ENCODE peak calls at places on chromosomes 13 and 19, in four cellular contexts. K is upper lobe of right lung, Q is ovary, H is endodermal cell. F is an unnamed sample.

GRCh38 chr19:50921391-50922315 is 10.5 kb upstream of the KLK4 start:
- DNase-seq in K (no peak), Q (no peak), H (peak; percentile 80), F (no peak)

GRCh38 chr13:43373400-43373799 is 350.0 kb downstream of the DNAJC15 start:
- DNase-seq in K (no peak), H (no peak), Q (no peak), F (no peak)

GRCh38 chr19:49282184-49282583 is 42.8 kb downstream of the SLC6A16 start:
- DNase-seq in Q (no peak), H (no peak), K (no peak), F (no peak)

GRCh38 chr13:72121466-72121865 is 254.5 kb upstream of the DACH1 start:
- DNase-seq in H (no peak), K (no peak), Q (no peak), F (no peak)

GRCh38 chr13:114004416-114005205 is 30.7 kb upstream of the C13orf46 start:
- DNase-seq in K (no peak), H (no peak), Q (no peak), F (peak; percentile 12)

GRCh38 chr19:7605490-7606222 is 10.0 kb downstream of the CAMSAP3 start:
- DNase-seq in H (peak; percentile 88), Q (no peak), K (no peak), F (no peak)

GRCh38 chr13:79405501-79405830 is 589 bp downstream of the RBM26 start:
- DNase-seq in Q (no peak), H (no peak), K (no peak), F (no peak)

GRCh38 chr19:27909185-27909840 is 1303.6 kb downstream of the UQCRFS1 start:
- DNase-seq in K (no peak), H (peak; percentile 44), Q (no peak), F (no peak)

GRCh38 chr13:91356919-91357612 is 9.6 kb downstream of the MIR17HG start:
- DNase-seq in Q (no peak), K (no peak), H (no peak), F (no peak)

GRCh38 chr13:111284579-111284978 is 35.9 kb upstream of the TEX29 start:
- DNase-seq in K (no peak), H (no peak), Q (no peak), F (no peak)

GRCh38 chr19:6528544-6529121 is 2.2 kb upstream of the TNFSF9 start:
- DNase-seq in H (peak; percentile 71), Q (no peak), K (no peak), F (peak; percentile 48)

GRCh38 chr19:42544146-42544545 is 15.9 kb upstream of the CEACAM1 start:
- DNase-seq in K (no peak), Q (no peak), H (no peak), F (peak; percentile 17)

GRCh38 chr19:17860331-17860992 is 752 bp downstream of the RPL18A start:
- DNase-seq in Q (peak; percentile 36), K (no peak), H (no peak), F (peak; percentile 36)

GRCh38 chr19:16040642-16041041 is 35.7 kb upstream of the TPM4 start:
- DNase-seq in Q (no peak), K (no peak), H (no peak), F (no peak)

GRCh38 chr13:112001571-112001970 is 65.4 kb upstream of the SOX1 start:
- DNase-seq in H (no peak), Q (no peak), K (no peak), F (no peak)

GRCh38 chr19:52336976-52337375 is 933 bp downstream of the ZNF610 start:
- DNase-seq in K (no peak), H (no peak), Q (no peak), F (no peak)

GRCh38 chr19:7673995-7674667 is 2.8 kb upstream of the MCEMP1 start:
- DNase-seq in H (peak; percentile 82), Q (no peak), K (peak; percentile 90), F (peak; percentile 76)

GRCh38 chr13:62875118-62875640 is 1459.5 kb upstream of the PCDH20 start:
- DNase-seq in H (no peak), K (no peak), Q (no peak), F (no peak)

GRCh38 chr13:114132419-114133121 is at the start of gene RASA3:
- DNase-seq in Q (peak; percentile 85), H (peak; percentile 94), K (peak; percentile 86), F (peak; percentile 80)

GRCh38 chr13:42592915-42593718 is 19.2 kb downstream of the TNFSF11 start:
- DNase-seq in K (no peak), Q (no peak), H (no peak), F (no peak)

GRCh38 chr13:40170091-40170490 is 496.4 kb downstream of the FOXO1 start:
- DNase-seq in Q (no peak), H (no peak), K (no peak), F (no peak)

GRCh38 chr19:19514881-19515763 is at the start of gene TSSK6:
- DNase-seq in K (no peak), Q (peak; percentile 62), H (no peak), F (no peak)

GRCh38 chr13:59562924-59563323 is 600.8 kb downstream of the DIAPH3 start:
- DNase-seq in K (no peak), Q (no peak), H (no peak), F (no peak)

GRCh38 chr13:97257800-97258799 is 36.0 kb downstream of the MBNL2 start:
- DNase-seq in Q (peak; percentile 57), H (peak; percentile 85), K (no peak), F (no peak)

GRCh38 chr13:76470991-76471390 is 415.2 kb downstream of the KCTD12 start:
- DNase-seq in K (no peak), H (no peak), Q (no peak), F (no peak)

GRCh38 chr13:50152655-50153309 is 137.5 kb downstream of the KCNRG start:
- DNase-seq in Q (no peak), H (no peak), K (no peak), F (no peak)

GRCh38 chr19:48186541-48186991 is 16.1 kb downstream of the ZSWIM9 start:
- DNase-seq in Q (no peak), K (peak; percentile 34), H (no peak), F (no peak)

DNA sequence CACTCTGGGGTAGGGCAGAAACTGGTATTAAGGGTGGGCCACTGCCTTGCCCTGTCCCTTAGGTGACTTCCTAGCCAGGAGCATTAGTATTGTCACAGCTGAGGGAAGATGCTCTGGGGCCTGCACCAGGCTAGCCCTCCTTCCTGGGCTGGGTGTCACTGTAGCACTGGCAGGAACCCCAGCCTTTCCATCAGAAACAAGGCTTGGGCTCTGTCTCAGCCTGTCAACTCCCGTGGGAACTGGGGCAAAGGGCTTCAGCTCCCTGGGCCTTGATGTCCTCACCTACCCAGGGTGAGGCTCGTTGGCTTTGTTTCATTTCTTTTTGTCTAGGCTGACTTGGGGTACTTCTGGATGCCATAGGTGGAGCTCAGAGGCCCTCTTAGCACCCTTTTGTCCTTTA is 18.0 kb downstream of the PAF1 start:
- DNase-seq in H (no peak), K (peak; percentile 25), Q (no peak), F (no peak)
- H3K4me3 ChIP-seq in H (no peak overlapping the region), K (no peak overlapping the region), Q (no peak overlapping the region), F (no peak overlapping the region)

GRCh38 chr19:33156354-33156753 is 24.4 kb downstream of the WDR88 start:
- DNase-seq in K (no peak), H (peak; percentile 11), Q (no peak), F (no peak)
- H3K4me1 ChIP-seq in K (peaks cover 4% of the 10 kb centered on the region), H (no peaks in the 10 kb centered on the region), Q (no peaks in the 10 kb centered on the region), F (no peaks in the 10 kb centered on the region)

DNA sequence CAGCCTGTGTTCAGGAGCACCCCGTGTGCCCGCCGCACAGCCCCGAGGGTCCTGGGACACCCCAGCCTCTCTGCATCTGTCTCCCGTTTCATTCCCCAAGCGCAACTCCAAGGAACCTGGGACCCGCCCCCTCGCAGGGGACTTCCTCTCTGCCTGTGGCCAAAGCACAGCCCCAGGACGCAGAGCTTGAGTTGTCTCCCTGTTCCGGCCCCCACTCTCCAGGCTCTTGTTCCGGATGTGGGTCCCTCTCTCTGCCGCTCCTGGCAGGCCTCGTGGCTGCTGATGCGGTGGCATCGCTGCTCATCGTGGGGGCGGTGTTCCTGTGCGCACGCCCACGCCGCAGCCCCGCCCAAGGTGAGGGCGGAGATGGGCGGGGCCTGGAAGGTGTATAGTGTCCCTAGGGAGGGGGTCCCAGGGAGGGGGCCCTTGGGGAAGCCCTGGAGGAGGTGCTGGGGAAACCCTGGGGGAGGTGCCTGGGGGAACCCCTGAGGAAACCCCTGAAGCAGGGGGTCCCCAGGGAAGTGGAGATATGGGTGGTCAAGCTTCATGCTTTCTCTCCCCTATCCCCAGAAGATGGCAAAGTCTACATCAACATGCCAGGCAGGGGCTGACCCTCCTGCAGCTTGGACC is 1.3 kb downstream of the HCST start:
- DNase-seq in H (peak; percentile 92), K (peak; percentile 94), Q (peak; percentile 74), F (peak; percentile 96)
- H3K4me3 ChIP-seq in H (peak overlapping the region; percentile 60), K (peak overlapping the region; percentile 84), Q (no peak overlapping the region), F (no peak overlapping the region)

GRCh38 chr13:99973163-99973785 is 1.7 kb upstream of the ZIC5 start:
- DNase-seq in H (peak; percentile 4), Q (no peak), K (no peak), F (no peak)
- H3K4me1 ChIP-seq in H (peaks cover 5% of the 10 kb centered on the region), Q (peaks cover 5% of the 10 kb centered on the region), K (peaks cover 26% of the 10 kb centered on the region), F (peaks cover 32% of the 10 kb centered on the region)

DNA sequence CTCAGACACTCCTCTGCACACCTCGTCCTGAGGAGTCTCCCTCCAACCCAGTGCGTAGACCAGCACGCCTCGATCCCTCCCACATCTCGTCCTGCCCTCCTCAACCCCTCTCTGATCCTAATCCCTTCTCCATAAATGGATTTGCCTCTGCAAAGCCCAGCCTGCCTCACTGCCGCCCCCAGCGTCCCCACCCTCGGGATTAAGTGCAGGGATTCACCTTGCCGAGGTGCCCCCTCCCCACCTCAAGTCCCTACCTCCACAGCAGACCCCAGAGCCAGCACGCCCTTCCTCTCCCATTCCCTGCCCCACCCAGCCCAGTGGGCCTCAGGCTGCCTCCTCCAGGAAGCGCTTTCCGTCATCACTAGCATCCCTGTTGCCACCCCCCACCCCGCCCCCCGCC is 4.1 kb downstream of the KLF16 start:
- DNase-seq in H (peak; percentile 83), Q (no peak), K (no peak), F (peak; percentile 57)
- H3K4me3 ChIP-seq in H (peak overlapping the region; percentile 65), Q (no peak overlapping the region), K (no peak overlapping the region), F (no peak overlapping the region)

GRCh38 chr19:10194500-10195198 is at the start of gene DNMT1:
- DNase-seq in K (peak; percentile 98), Q (peak; percentile 97), H (peak; percentile 99), F (peak; percentile 97)
- H3K4me1 ChIP-seq in K (peaks cover 9% of the 10 kb centered on the region), Q (peaks cover 4% of the 10 kb centered on the region), H (no peaks in the 10 kb centered on the region), F (peaks cover 13% of the 10 kb centered on the region)

F was measured in mucosa of descending colon.